ENCODE peak calls at places on chromosomes 5 and 9, in eight cellular contexts. One of them, this sample, is unnamed.

GRCh38 chr5:15183520-15183919 is 311.9 kb upstream of the ANKH start:
- DNase-seq in HepG2: no peak
- DNase-seq in IMR-90: peak; percentile 6
- DNase-seq in neuronal stem cell: no peak
- DNase-seq in mucosa of descending colon: no peak
- DNase-seq in heart left ventricle: no peak
- DNase-seq in neural progenitor cell: no peak
- DNase-seq in adrenal gland: no peak
- DNase-seq in this sample: no peak

GRCh38 chr5:2139478-2139877 is 256.8 kb upstream of the IRX4 start:
- DNase-seq in HepG2: no peak
- DNase-seq in IMR-90: no peak
- DNase-seq in neuronal stem cell: no peak
- DNase-seq in mucosa of descending colon: no peak
- DNase-seq in heart left ventricle: no peak
- DNase-seq in neural progenitor cell: no peak
- DNase-seq in adrenal gland: no peak
- DNase-seq in this sample: peak; percentile 53

GRCh38 chr9:131650254-131650653 is 89.6 kb downstream of the RAPGEF1 start:
- DNase-seq in HepG2: no peak
- DNase-seq in IMR-90: peak; percentile 47
- DNase-seq in neuronal stem cell: no peak
- DNase-seq in mucosa of descending colon: no peak
- DNase-seq in heart left ventricle: peak; percentile 64
- DNase-seq in neural progenitor cell: no peak
- DNase-seq in adrenal gland: peak; percentile 84
- DNase-seq in this sample: no peak

GRCh38 chr5:101561018-101561417 is 657.9 kb upstream of the ST8SIA4 start:
- DNase-seq in HepG2: no peak
- DNase-seq in IMR-90: no peak
- DNase-seq in neuronal stem cell: no peak
- DNase-seq in mucosa of descending colon: no peak
- DNase-seq in heart left ventricle: no peak
- DNase-seq in neural progenitor cell: no peak
- DNase-seq in adrenal gland: no peak
- DNase-seq in this sample: no peak

GRCh38 chr5:178667685-178668084 is 40.8 kb upstream of the CLK4 start:
- DNase-seq in HepG2: no peak
- DNase-seq in IMR-90: no peak
- DNase-seq in neuronal stem cell: no peak
- DNase-seq in mucosa of descending colon: no peak
- DNase-seq in heart left ventricle: no peak
- DNase-seq in neural progenitor cell: no peak
- DNase-seq in adrenal gland: no peak
- DNase-seq in this sample: no peak

GRCh38 chr5:14914603-14915277 is 43.2 kb upstream of the ANKH start:
- DNase-seq in HepG2: no peak
- DNase-seq in IMR-90: peak; percentile 79
- DNase-seq in neuronal stem cell: no peak
- DNase-seq in mucosa of descending colon: no peak
- DNase-seq in heart left ventricle: no peak
- DNase-seq in neural progenitor cell: no peak
- DNase-seq in adrenal gland: no peak
- DNase-seq in this sample: no peak

GRCh38 chr9:97299809-97300414 is 7.5 kb upstream of the CCDC180 start:
- DNase-seq in HepG2: no peak
- DNase-seq in IMR-90: no peak
- DNase-seq in neuronal stem cell: no peak
- DNase-seq in mucosa of descending colon: no peak
- DNase-seq in heart left ventricle: no peak
- DNase-seq in neural progenitor cell: no peak
- DNase-seq in adrenal gland: no peak
- DNase-seq in this sample: no peak

GRCh38 chr5:168162464-168162863 is 129.0 kb upstream of the WWC1 start:
- DNase-seq in HepG2: no peak
- DNase-seq in IMR-90: no peak
- DNase-seq in neuronal stem cell: no peak
- DNase-seq in mucosa of descending colon: no peak
- DNase-seq in heart left ventricle: no peak
- DNase-seq in neural progenitor cell: peak; percentile 29
- DNase-seq in adrenal gland: no peak
- DNase-seq in this sample: no peak

GRCh38 chr5:146633273-146633672 is 117.3 kb upstream of the GPR151 start:
- DNase-seq in HepG2: no peak
- DNase-seq in IMR-90: no peak
- DNase-seq in neuronal stem cell: no peak
- DNase-seq in mucosa of descending colon: no peak
- DNase-seq in heart left ventricle: no peak
- DNase-seq in neural progenitor cell: no peak
- DNase-seq in adrenal gland: no peak
- DNase-seq in this sample: no peak

GRCh38 chr5:98605010-98605425 is 168.4 kb upstream of the RGMB start:
- DNase-seq in HepG2: no peak
- DNase-seq in IMR-90: peak; percentile 28
- DNase-seq in neuronal stem cell: no peak
- DNase-seq in mucosa of descending colon: no peak
- DNase-seq in heart left ventricle: no peak
- DNase-seq in neural progenitor cell: peak; percentile 5
- DNase-seq in adrenal gland: no peak
- DNase-seq in this sample: no peak

GRCh38 chr9:88604836-88605499 is 70.0 kb downstream of the NXNL2 start:
- DNase-seq in HepG2: no peak
- DNase-seq in IMR-90: no peak
- DNase-seq in neuronal stem cell: no peak
- DNase-seq in mucosa of descending colon: no peak
- DNase-seq in heart left ventricle: no peak
- DNase-seq in neural progenitor cell: no peak
- DNase-seq in adrenal gland: peak; percentile 4
- DNase-seq in this sample: no peak

GRCh38 chr9:36148652-36149051 is 12.1 kb downstream of the GLIPR2 start:
- DNase-seq in HepG2: peak; percentile 63
- DNase-seq in IMR-90: peak; percentile 97
- DNase-seq in neuronal stem cell: no peak
- DNase-seq in mucosa of descending colon: peak; percentile 88
- DNase-seq in heart left ventricle: peak; percentile 96
- DNase-seq in neural progenitor cell: no peak
- DNase-seq in adrenal gland: peak; percentile 99
- DNase-seq in this sample: peak; percentile 92

GRCh38 chr9:137607141-137607857 is 1.8 kb downstream of the ARRDC1 start:
- DNase-seq in HepG2: no peak
- DNase-seq in IMR-90: peak; percentile 33
- DNase-seq in neuronal stem cell: no peak
- DNase-seq in mucosa of descending colon: peak; percentile 44
- DNase-seq in heart left ventricle: peak; percentile 62
- DNase-seq in neural progenitor cell: no peak
- DNase-seq in adrenal gland: peak; percentile 51
- DNase-seq in this sample: peak; percentile 85

GRCh38 chr9:127817881-127818434 is 15.3 kb downstream of the FPGS start:
- DNase-seq in HepG2: no peak
- DNase-seq in IMR-90: no peak
- DNase-seq in neuronal stem cell: no peak
- DNase-seq in mucosa of descending colon: no peak
- DNase-seq in heart left ventricle: no peak
- DNase-seq in neural progenitor cell: no peak
- DNase-seq in adrenal gland: no peak
- DNase-seq in this sample: no peak

GRCh38 chr9:107029146-107029545 is 166.2 kb downstream of the ZNF462 start:
- DNase-seq in HepG2: no peak
- DNase-seq in IMR-90: no peak
- DNase-seq in neuronal stem cell: no peak
- DNase-seq in mucosa of descending colon: no peak
- DNase-seq in heart left ventricle: no peak
- DNase-seq in neural progenitor cell: no peak
- DNase-seq in adrenal gland: no peak
- DNase-seq in this sample: no peak

GRCh38 chr9:112601646-112602045 is 115.0 kb downstream of the KIAA1958 start:
- DNase-seq in HepG2: no peak
- DNase-seq in IMR-90: peak; percentile 63
- DNase-seq in neuronal stem cell: no peak
- DNase-seq in mucosa of descending colon: no peak
- DNase-seq in heart left ventricle: no peak
- DNase-seq in neural progenitor cell: no peak
- DNase-seq in adrenal gland: no peak
- DNase-seq in this sample: no peak

GRCh38 chr5:109691248-109691574 is 1.5 kb downstream of the MAN2A1 start:
- DNase-seq in HepG2: no peak
- DNase-seq in IMR-90: no peak
- DNase-seq in neuronal stem cell: no peak
- DNase-seq in mucosa of descending colon: no peak
- DNase-seq in heart left ventricle: no peak
- DNase-seq in neural progenitor cell: no peak
- DNase-seq in adrenal gland: no peak
- DNase-seq in this sample: no peak

GRCh38 chr5:109692011-109692410 is 2.3 kb downstream of the MAN2A1 start:
- DNase-seq in HepG2: no peak
- DNase-seq in IMR-90: peak; percentile 64
- DNase-seq in neuronal stem cell: no peak
- DNase-seq in mucosa of descending colon: no peak
- DNase-seq in heart left ventricle: no peak
- DNase-seq in neural progenitor cell: peak; percentile 4
- DNase-seq in adrenal gland: no peak
- DNase-seq in this sample: no peak

GRCh38 chr5:109694451-109694891 is 4.7 kb downstream of the MAN2A1 start:
- DNase-seq in HepG2: no peak
- DNase-seq in IMR-90: peak; percentile 76
- DNase-seq in neuronal stem cell: no peak
- DNase-seq in mucosa of descending colon: no peak
- DNase-seq in heart left ventricle: no peak
- DNase-seq in neural progenitor cell: no peak
- DNase-seq in adrenal gland: no peak
- DNase-seq in this sample: no peak

GRCh38 chr5:109693535-109694152 is 3.9 kb downstream of the MAN2A1 start:
- DNase-seq in HepG2: no peak
- DNase-seq in IMR-90: peak; percentile 67
- DNase-seq in neuronal stem cell: no peak
- DNase-seq in mucosa of descending colon: no peak
- DNase-seq in heart left ventricle: no peak
- DNase-seq in neural progenitor cell: peak; percentile 31
- DNase-seq in adrenal gland: no peak
- DNase-seq in this sample: no peak

DNA sequence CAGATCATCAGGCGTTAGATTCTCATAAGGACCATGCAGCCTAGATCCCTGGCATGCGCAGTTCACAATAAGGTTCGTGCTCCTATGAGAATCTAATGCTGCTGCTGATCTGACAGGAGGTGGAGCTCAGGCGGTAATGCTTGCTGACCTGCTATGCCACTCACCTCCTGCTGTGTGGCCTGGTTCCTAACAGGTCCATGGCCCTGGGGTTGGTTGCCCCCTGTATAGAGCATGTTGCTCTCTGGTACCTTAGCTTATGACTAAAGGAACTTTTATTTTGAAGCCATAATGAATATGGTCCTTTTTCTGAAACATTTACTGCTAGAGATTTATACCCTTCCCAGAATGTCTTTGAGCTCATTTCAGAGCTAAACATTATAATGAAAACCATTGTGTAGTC is 3.1 kb downstream of the MAN2A1 start:
- DNase-seq in HepG2: no peak
- DNase-seq in IMR-90: no peak
- DNase-seq in neuronal stem cell: no peak
- DNase-seq in mucosa of descending colon: no peak
- DNase-seq in heart left ventricle: no peak
- DNase-seq in neural progenitor cell: peak; percentile 8
- DNase-seq in adrenal gland: no peak
- DNase-seq in this sample: peak; percentile 71
- H3K4me1 ChIP-seq in HepG2: peaks cover 61% of the 10 kb centered on the region
- H3K4me1 ChIP-seq in IMR-90: peaks cover 18% of the 10 kb centered on the region
- H3K4me1 ChIP-seq in neuronal stem cell: peaks cover 13% of the 10 kb centered on the region
- H3K4me1 ChIP-seq in mucosa of descending colon: peaks cover 22% of the 10 kb centered on the region
- H3K4me1 ChIP-seq in heart left ventricle: peaks cover 43% of the 10 kb centered on the region
- H3K4me1 ChIP-seq in neural progenitor cell: peaks cover 49% of the 10 kb centered on the region
- H3K4me1 ChIP-seq in adrenal gland: peaks cover 55% of the 10 kb centered on the region
- H3K4me1 ChIP-seq in this sample: peaks cover 31% of the 10 kb centered on the region

GRCh38 chr5:3237276-3237868 is 358.3 kb upstream of the IRX1 start:
- DNase-seq in HepG2: no peak
- DNase-seq in IMR-90: no peak
- DNase-seq in neuronal stem cell: no peak
- DNase-seq in mucosa of descending colon: no peak
- DNase-seq in heart left ventricle: no peak
- DNase-seq in neural progenitor cell: no peak
- DNase-seq in adrenal gland: no peak
- DNase-seq in this sample: no peak
- H3K4me1 ChIP-seq in HepG2: no peaks in the 10 kb centered on the region
- H3K4me1 ChIP-seq in IMR-90: no peaks in the 10 kb centered on the region
- H3K4me1 ChIP-seq in neuronal stem cell: no peaks in the 10 kb centered on the region
- H3K4me1 ChIP-seq in mucosa of descending colon: no peaks in the 10 kb centered on the region
- H3K4me1 ChIP-seq in heart left ventricle: no peaks in the 10 kb centered on the region
- H3K4me1 ChIP-seq in neural progenitor cell: no peaks in the 10 kb centered on the region
- H3K4me1 ChIP-seq in adrenal gland: no peaks in the 10 kb centered on the region
- H3K4me1 ChIP-seq in this sample: no peaks in the 10 kb centered on the region

DNA sequence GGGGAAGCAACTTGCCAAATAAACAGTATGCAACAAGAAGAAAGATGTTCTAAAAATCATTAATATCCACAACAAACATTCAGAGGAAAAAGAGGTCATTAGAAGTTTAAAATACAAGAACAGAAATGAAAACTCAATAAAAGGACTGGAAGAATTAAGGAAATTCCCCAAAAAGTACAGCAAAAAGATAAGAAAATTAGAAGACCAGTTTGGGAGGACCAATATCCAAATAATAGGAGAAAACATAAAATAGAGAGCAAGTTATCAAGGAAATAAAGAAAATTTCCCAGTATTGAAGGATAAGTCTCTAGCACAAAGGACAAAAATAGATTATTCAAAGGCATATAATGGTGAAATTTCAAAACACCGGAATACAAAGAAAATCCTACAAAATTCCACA is 21.9 kb downstream of the DIAPH1 start:
- DNase-seq in HepG2: no peak
- DNase-seq in IMR-90: no peak
- DNase-seq in neuronal stem cell: no peak
- DNase-seq in mucosa of descending colon: no peak
- DNase-seq in heart left ventricle: no peak
- DNase-seq in neural progenitor cell: no peak
- DNase-seq in adrenal gland: no peak
- DNase-seq in this sample: no peak
- H3K4me1 ChIP-seq in HepG2: peaks cover 39% of the 10 kb centered on the region
- H3K4me1 ChIP-seq in IMR-90: no peaks in the 10 kb centered on the region
- H3K4me1 ChIP-seq in neuronal stem cell: no peaks in the 10 kb centered on the region
- H3K4me1 ChIP-seq in mucosa of descending colon: no peaks in the 10 kb centered on the region
- H3K4me1 ChIP-seq in heart left ventricle: peaks cover 38% of the 10 kb centered on the region
- H3K4me1 ChIP-seq in neural progenitor cell: peaks cover 7% of the 10 kb centered on the region
- H3K4me1 ChIP-seq in adrenal gland: no peaks in the 10 kb centered on the region
- H3K4me1 ChIP-seq in this sample: peaks cover 56% of the 10 kb centered on the region

GRCh38 chr9:96270236-96270635 is 31.7 kb downstream of the HSD17B3 start:
- DNase-seq in HepG2: no peak
- DNase-seq in IMR-90: no peak
- DNase-seq in neuronal stem cell: no peak
- DNase-seq in mucosa of descending colon: no peak
- DNase-seq in heart left ventricle: no peak
- DNase-seq in neural progenitor cell: no peak
- DNase-seq in adrenal gland: no peak
- DNase-seq in this sample: no peak
- H3K4me1 ChIP-seq in HepG2: no peaks in the 10 kb centered on the region
- H3K4me1 ChIP-seq in IMR-90: no peaks in the 10 kb centered on the region
- H3K4me1 ChIP-seq in neuronal stem cell: no peaks in the 10 kb centered on the region
- H3K4me1 ChIP-seq in mucosa of descending colon: no peaks in the 10 kb centered on the region
- H3K4me1 ChIP-seq in heart left ventricle: no peaks in the 10 kb centered on the region
- H3K4me1 ChIP-seq in neural progenitor cell: no peaks in the 10 kb centered on the region
- H3K4me1 ChIP-seq in adrenal gland: no peaks in the 10 kb centered on the region
- H3K4me1 ChIP-seq in this sample: no peaks in the 10 kb centered on the region

This sample was measured in spleen.